ENCODE peak calls at places on chromosomes 11 and 22, in five cellular contexts. F is fibroblast of pulmonary artery, M is mucosa of descending colon, Q is body of pancreas, Y is astrocyte of the cerebellum. D is an unnamed sample.
A peak's percentile ranks its signal among the peaks of the same experiment; 100 is the strongest.

GRCh38 chr22:46843691-46844297 is 81.3 kb downstream of the TBC1D22A start:
- DNase-seq in Y (no peak), M (no peak), Q (no peak), F (peak; percentile 20), D (no peak)

GRCh38 chr11:120208012-120208441 is 2.8 kb upstream of the OAF start:
- DNase-seq in Y (no peak), M (no peak), F (peak; percentile 54), Q (peak; percentile 74), D (peak; percentile 79)

GRCh38 chr11:62137276-62137861 is 13.6 kb downstream of the INCENP start:
- DNase-seq in Y (no peak), M (no peak), Q (no peak), F (no peak), D (no peak)

GRCh38 chr22:41892721-41893120 is 22.2 kb downstream of the SHISA8 start:
- DNase-seq in Q (no peak), F (no peak), M (no peak), Y (no peak), D (no peak)

GRCh38 chr11:117919326-117920275 is 9.6 kb downstream of the TMPRSS13 start:
- DNase-seq in Q (no peak), Y (no peak), F (no peak), M (no peak), D (no peak)

GRCh38 chr11:79062814-79063762 is 377.7 kb downstream of the TENM4 start:
- DNase-seq in F (peak; percentile 57), Q (peak; percentile 53), M (no peak), Y (no peak), D (no peak)

GRCh38 chr22:37643225-37643847 is 3.9 kb downstream of the SH3BP1 start:
- DNase-seq in Q (peak; percentile 86), Y (no peak), F (peak; percentile 76), M (peak; percentile 89), D (peak; percentile 75)

GRCh38 chr22:46046299-46046685 is 69.3 kb upstream of the WNT7B start:
- DNase-seq in M (peak; percentile 42), F (no peak), Y (no peak), Q (no peak), D (no peak)

GRCh38 chr11:116700586-116701220 is 72.1 kb downstream of the BUD13 start:
- DNase-seq in F (no peak), Y (no peak), Q (no peak), M (no peak), D (no peak)

GRCh38 chr11:72584933-72585597 is 89.2 kb downstream of the PDE2A start:
- DNase-seq in Y (no peak), Q (no peak), F (no peak), M (no peak), D (no peak)
- H3K4me3 ChIP-seq in Y (no peak overlapping the region), Q (no peak overlapping the region), F (no peak overlapping the region), M (no peak overlapping the region), D (peak overlapping the region; percentile 37)

GRCh38 chr11:119155733-119156492 is 7.1 kb downstream of the ABCG4 start:
- DNase-seq in Y (no peak), M (no peak), Q (no peak), F (no peak), D (peak; percentile 24)
- TF ChIP-seq CTCF in Y (no peak), M (no peak), Q (no peak), F (peak; percentile 4), D (peak; percentile 39)

GRCh38 chr11:64764753-64765152 is 5.0 kb upstream of the PYGM start:
- DNase-seq in M (no peak), Y (no peak), F (no peak), Q (no peak), D (no peak)
- H3K4me3 ChIP-seq in M (no peak overlapping the region), Y (no peak overlapping the region), F (no peak overlapping the region), Q (no peak overlapping the region), D (no peak overlapping the region)

GRCh38 chr11:104078250-104078649 is 41.8 kb downstream of the DDI1 start:
- DNase-seq in F (no peak), Q (no peak), M (no peak), Y (no peak), D (no peak)
- TF ChIP-seq CTCF in F (no peak), Q (no peak), M (no peak), Y (no peak), D (no peak)

D was measured in fibroblast of villous mesenchyme.